ENCODE peak calls at places on chromosomes 2 and 18, in six cellular contexts. A is gastrocnemius medialis; L is A673; W is stomach; R is CD8-positive, alpha-beta memory T cell; Y is breast epithelium. E is an unnamed sample.

GRCh38 chr2:128362186-128362888 is 43.7 kb upstream of the HS6ST1 start:
- DNase-seq in A (no peak), L (no peak), W (no peak), R (no peak), Y (no peak), E (no peak)

GRCh38 chr2:1662606-1663180 is 81.6 kb downstream of the PXDN start:
- DNase-seq in A (no peak), L (no peak), W (no peak), R (no peak), Y (no peak), E (no peak)

GRCh38 chr2:12451726-12452125 is 265.0 kb upstream of the TRIB2 start:
- DNase-seq in A (no peak), L (no peak), W (no peak), R (no peak), Y (no peak), E (no peak)

GRCh38 chr2:196184919-196185318 is 13.5 kb upstream of the STK17B start:
- DNase-seq in A (no peak), L (no peak), W (no peak), R (no peak), Y (no peak), E (no peak)

GRCh38 chr2:219446101-219446504 is 11.5 kb downstream of the SPEG start:
- DNase-seq in A (no peak), L (peak; percentile 61), W (no peak), R (no peak), Y (no peak), E (no peak)

GRCh38 chr2:108215794-108216211 is 24.0 kb upstream of the SULT1C3 start:
- DNase-seq in A (no peak), L (peak; percentile 18), W (peak; percentile 56), R (no peak), Y (no peak), E (no peak)

GRCh38 chr2:66957198-66957597 is 439.9 kb upstream of the ETAA1 start:
- DNase-seq in A (no peak), L (no peak), W (no peak), R (no peak), Y (no peak), E (no peak)

GRCh38 chr2:32128636-32129035 is 37.0 kb upstream of the SLC30A6 start:
- DNase-seq in A (no peak), L (no peak), W (no peak), R (no peak), Y (no peak), E (no peak)

GRCh38 chr2:214395040-214395439 is 15.8 kb upstream of the VWC2L start:
- DNase-seq in A (no peak), L (no peak), W (no peak), R (no peak), Y (no peak), E (no peak)

GRCh38 chr18:48238206-48238605 is 171.0 kb downstream of the ZBTB7C start:
- DNase-seq in A (no peak), L (no peak), W (no peak), R (no peak), Y (peak; percentile 63), E (no peak)
- H3K4me3 ChIP-seq in A (no peak overlapping the region), L (no peak overlapping the region), W (no peak overlapping the region), R (no peak overlapping the region), Y (no peak overlapping the region), E (no peak overlapping the region)

GRCh38 chr18:76348267-76349066 is 146.6 kb downstream of the ZNF516 start:
- DNase-seq in A (no peak), L (no peak), W (peak; percentile 65), R (no peak), Y (no peak), E (no peak)

GRCh38 chr18:76345901-76346300 is 149.1 kb downstream of the ZNF516 start:
- DNase-seq in A (no peak), L (no peak), W (no peak), R (no peak), Y (no peak), E (no peak)

GRCh38 chr18:76347341-76347740 is 147.7 kb downstream of the ZNF516 start:
- DNase-seq in A (no peak), L (no peak), W (no peak), R (no peak), Y (no peak), E (no peak)

GRCh38 chr18:76343938-76344569 is 151.0 kb downstream of the ZNF516 start:
- DNase-seq in A (no peak), L (no peak), W (no peak), R (no peak), Y (no peak), E (no peak)

DNA sequence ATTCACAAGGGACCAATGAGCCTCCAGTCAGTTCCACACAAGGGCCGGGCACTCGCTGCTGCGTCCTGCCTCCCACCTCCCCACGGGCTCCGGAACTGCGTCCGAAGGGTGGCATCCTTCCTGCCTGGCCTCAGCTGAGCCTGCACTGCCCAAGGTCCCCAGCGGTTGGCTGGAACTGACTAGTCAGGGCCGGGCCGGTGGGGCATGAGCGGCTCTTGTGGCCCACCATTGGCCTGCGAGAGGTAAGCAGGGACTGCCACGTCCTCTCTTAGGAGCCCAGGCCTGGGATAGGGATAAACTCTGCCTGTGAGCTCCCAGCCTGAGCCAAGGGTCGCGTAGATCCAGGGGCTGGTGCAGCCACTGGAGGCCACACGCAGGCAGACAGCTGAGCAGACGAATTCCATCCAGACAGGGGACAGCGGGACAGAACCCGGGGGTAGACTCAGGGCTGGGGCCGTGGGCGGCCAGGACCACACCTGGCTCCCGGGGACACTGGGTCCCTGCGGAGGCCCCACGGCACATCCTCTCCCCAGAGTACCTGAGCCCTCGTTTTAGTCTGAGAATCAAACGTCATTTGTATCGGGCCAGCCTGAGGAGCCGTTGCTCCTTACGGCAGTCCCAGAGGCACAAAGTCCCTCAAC is 148.4 kb downstream of the ZNF516 start:
- DNase-seq in A (no peak), L (no peak), W (no peak), R (no peak), Y (no peak), E (no peak)
- H3K4me3 ChIP-seq in A (no peak overlapping the region), L (no peak overlapping the region), W (no peak overlapping the region), R (no peak overlapping the region), Y (no peak overlapping the region), E (no peak overlapping the region)

DNA sequence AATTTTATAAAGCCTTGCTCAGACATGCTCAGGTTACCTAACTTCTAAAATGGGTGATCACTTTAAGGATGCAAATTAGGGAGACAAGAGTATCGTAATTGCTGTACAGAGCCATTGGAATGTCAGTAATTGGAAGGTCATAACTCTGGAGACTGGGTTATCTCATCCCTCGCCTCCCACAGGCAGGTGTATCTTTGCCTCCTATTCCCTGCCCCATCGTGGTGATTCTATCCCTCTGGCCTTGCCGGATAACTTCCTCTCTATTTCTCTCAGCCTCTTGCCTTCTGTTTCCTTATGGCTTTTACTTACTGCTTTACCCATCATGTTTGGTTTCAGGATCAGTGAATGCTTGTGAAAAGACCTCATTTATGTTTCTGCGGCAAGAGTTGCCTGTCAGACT is 2.5 kb downstream of the PDK1 start:
- DNase-seq in A (no peak), L (no peak), W (no peak), R (no peak), Y (no peak), E (no peak)
- H3K4me3 ChIP-seq in A (no peak overlapping the region), L (no peak overlapping the region), W (no peak overlapping the region), R (no peak overlapping the region), Y (no peak overlapping the region), E (no peak overlapping the region)

DNA sequence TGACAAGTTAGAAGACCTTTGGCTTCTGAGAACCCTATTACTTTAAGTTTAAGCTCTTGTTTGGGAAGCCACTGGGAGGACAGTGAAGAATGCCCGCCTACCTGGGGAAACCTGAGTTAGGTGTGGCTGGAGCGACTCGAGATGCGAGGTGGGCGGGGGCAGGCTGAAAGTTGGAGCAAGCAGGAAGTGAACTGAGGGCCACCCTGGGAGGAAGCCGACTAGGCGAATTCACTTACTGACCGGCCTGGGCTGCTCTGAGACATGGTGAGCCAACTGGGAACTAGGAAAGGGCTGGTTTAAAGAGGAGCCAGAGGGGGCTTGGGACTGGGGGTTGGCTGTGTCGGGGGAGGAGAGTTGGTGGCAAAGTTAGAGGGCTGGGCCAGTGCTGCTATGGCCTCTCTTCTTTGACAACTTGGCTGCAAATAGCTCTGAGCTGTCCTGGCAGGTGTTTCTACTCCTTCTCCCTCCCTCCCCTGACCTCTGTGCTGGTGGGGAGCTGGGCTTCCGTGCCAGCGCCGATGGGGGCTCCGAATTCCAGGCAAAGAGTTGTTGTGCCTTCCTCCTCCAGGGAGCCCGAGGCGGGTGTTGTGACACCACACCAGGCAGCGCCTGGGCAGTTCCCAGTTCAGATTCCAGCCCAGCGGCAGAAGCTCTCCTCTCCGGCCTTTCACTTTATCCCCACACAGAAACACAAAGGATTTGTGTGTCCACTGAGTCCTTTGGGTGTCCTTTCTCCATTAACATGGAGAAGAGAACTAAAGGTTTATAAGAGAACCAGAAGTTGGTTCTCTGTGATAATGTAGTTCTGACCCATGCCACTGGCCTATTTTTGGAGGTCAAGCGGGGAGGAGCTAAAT is at the start of gene VAMP8:
- DNase-seq in A (peak; percentile 57), L (no peak), W (peak; percentile 87), R (peak; percentile 55), Y (peak; percentile 90), E (peak; percentile 44)
- H3K4me3 ChIP-seq in A (peak within 1 kb of the TSS; percentile 8), L (no peak within 1 kb of the TSS), W (peak within 1 kb of the TSS; percentile 60), R (peak within 1 kb of the TSS; percentile 78), Y (peak within 1 kb of the TSS; percentile 31), E (peak within 1 kb of the TSS; percentile 78)

GRCh38 chr18:46334200-46334553 is 230.0 kb downstream of the HAUS1 start:
- DNase-seq in A (no peak), L (no peak), W (no peak), R (no peak), Y (no peak), E (no peak)
- H3K4me3 ChIP-seq in A (peak overlapping the region; percentile 53), L (peak overlapping the region; percentile 67), W (peak overlapping the region; percentile 59), R (no peak overlapping the region), Y (peak overlapping the region; percentile 52), E (no peak overlapping the region)

GRCh38 chr2:119365436-119365835 is 1.2 kb downstream of the C2orf76 start:
- DNase-seq in A (no peak), L (no peak), W (no peak), R (no peak), Y (no peak), E (no peak)
- H3K4me3 ChIP-seq in A (peak overlapping the region; percentile 78), L (peak overlapping the region; percentile 66), W (peak overlapping the region; percentile 77), R (peak overlapping the region; percentile 96), Y (no peak overlapping the region), E (peak overlapping the region; percentile 80)

DNA sequence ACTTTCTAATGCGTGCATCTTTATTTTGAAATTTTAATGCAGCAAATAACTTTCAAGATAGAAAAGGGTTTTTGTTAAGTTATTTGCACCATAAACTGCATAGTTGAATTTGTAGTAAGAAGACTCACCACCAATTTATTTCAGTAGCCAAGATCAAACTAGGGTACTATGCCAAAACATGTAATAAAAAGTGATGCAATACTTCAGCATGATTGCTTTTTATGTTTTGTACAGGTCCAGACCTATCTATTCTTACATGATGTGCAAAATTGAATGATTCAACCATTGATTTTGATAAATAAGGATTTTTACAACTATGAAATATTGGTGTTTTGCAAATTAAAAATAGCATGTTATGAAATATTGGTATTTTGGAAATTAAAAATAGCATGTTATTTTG is 26.7 kb downstream of the AGPS start:
- DNase-seq in A (no peak), L (peak; percentile 40), W (no peak), R (no peak), Y (no peak), E (no peak)
- H3K4me3 ChIP-seq in A (no peak overlapping the region), L (no peak overlapping the region), W (no peak overlapping the region), R (no peak overlapping the region), Y (no peak overlapping the region), E (no peak overlapping the region)